ENCODE peak calls at places on chromosome 12, in five cellular contexts. W is neuronal stem cell, U is H9, N is H1, Q is trophoblast cell. G is an unnamed sample.

GRCh38 chr12:122194804-122195203 is 8.7 kb upstream of the B3GNT4 start:
- DNase-seq in Q (no peak), N (no peak), W (no peak), U (no peak), G (no peak)

GRCh38 chr12:62426095-62426488 is 40.5 kb upstream of the MON2 start:
- DNase-seq in U (no peak), W (no peak), Q (no peak), N (no peak), G (peak; percentile 13)

GRCh38 chr12:484096-484495 is 24.4 kb downstream of the B4GALNT3 start:
- DNase-seq in Q (no peak), W (no peak), N (no peak), U (peak; percentile 24), G (no peak)

GRCh38 chr12:113467514-113468364 is 3.9 kb downstream of the LHX5 start:
- DNase-seq in N (peak; percentile 82), Q (peak; percentile 5), W (no peak), U (peak; percentile 59), G (no peak)

GRCh38 chr12:47377414-47378221 is 297.9 kb upstream of the AMIGO2 start:
- DNase-seq in N (no peak), U (no peak), W (no peak), Q (peak; percentile 59), G (peak; percentile 96)

GRCh38 chr12:583251-583869 is 79.9 kb downstream of the NINJ2 start:
- DNase-seq in W (no peak), Q (no peak), U (no peak), N (no peak), G (no peak)

GRCh38 chr12:48084066-48084465 is 21.8 kb downstream of the SENP1 start:
- DNase-seq in N (no peak), W (no peak), U (no peak), Q (peak; percentile 2), G (peak; percentile 25)

GRCh38 chr12:32533971-32534590 is 134.7 kb downstream of the FGD4 start:
- DNase-seq in Q (peak; percentile 56), W (no peak), U (peak; percentile 47), N (no peak), G (peak; percentile 99)

GRCh38 chr12:54286042-54286931 is 5.8 kb downstream of the HNRNPA1 start:
- DNase-seq in U (no peak), W (no peak), N (no peak), Q (peak; percentile 40), G (no peak)

GRCh38 chr12:112107728-112108447 is 695 bp downstream of the NAA25 start:
- DNase-seq in U (peak; percentile 41), W (no peak), N (no peak), Q (peak; percentile 24), G (peak; percentile 58)

GRCh38 chr12:24230061-24230460 is 280.6 kb upstream of the SOX5 start:
- DNase-seq in N (no peak), Q (no peak), U (peak; percentile 39), W (peak; percentile 79), G (no peak)

GRCh38 chr12:42475055-42475454 is 114.5 kb downstream of the PRICKLE1 start:
- DNase-seq in W (no peak), U (no peak), N (no peak), Q (no peak), G (no peak)

GRCh38 chr12:12266873-12267634 is at the start of gene LRP6:
- DNase-seq in U (peak; percentile 94), Q (peak; percentile 89), W (peak; percentile 96), N (peak; percentile 94), G (peak; percentile 97)
- H2BK12ac ChIP-seq in U (peak within 1 kb of the TSS; percentile 99), Q (peak within 1 kb of the TSS; percentile 87), W (no peak within 1 kb of the TSS), N (peak within 1 kb of the TSS; percentile 100), G (peak within 1 kb of the TSS; percentile 93)

GRCh38 chr12:1992732-1993131 is 11.5 kb downstream of the DCP1B start:
- DNase-seq in U (no peak), Q (no peak), W (no peak), N (no peak), G (no peak)
- H3K27ac ChIP-seq in U (no peak overlapping the region), Q (no peak overlapping the region), W (no peak overlapping the region), N (no peak overlapping the region), G (no peak overlapping the region)

GRCh38 chr12:55925870-55926737 is 1.6 kb downstream of the PYM1 start:
- DNase-seq in W (no peak), Q (no peak), N (no peak), U (no peak), G (no peak)
- H3K4me1 ChIP-seq in W (peaks cover 9% of the 10 kb centered on the region), Q (peaks cover 3% of the 10 kb centered on the region), N (peaks cover 13% of the 10 kb centered on the region), U (peaks cover 4% of the 10 kb centered on the region), G (peaks cover 8% of the 10 kb centered on the region)

GRCh38 chr12:71742998-71743397 is 11.7 kb upstream of the RAB21 start:
- DNase-seq in U (no peak), W (no peak), Q (no peak), N (no peak), G (no peak)
- H2BK12ac ChIP-seq in U (no peak overlapping the region), W (no peak overlapping the region), Q (no peak overlapping the region), N (no peak overlapping the region), G (no peak overlapping the region)

DNA sequence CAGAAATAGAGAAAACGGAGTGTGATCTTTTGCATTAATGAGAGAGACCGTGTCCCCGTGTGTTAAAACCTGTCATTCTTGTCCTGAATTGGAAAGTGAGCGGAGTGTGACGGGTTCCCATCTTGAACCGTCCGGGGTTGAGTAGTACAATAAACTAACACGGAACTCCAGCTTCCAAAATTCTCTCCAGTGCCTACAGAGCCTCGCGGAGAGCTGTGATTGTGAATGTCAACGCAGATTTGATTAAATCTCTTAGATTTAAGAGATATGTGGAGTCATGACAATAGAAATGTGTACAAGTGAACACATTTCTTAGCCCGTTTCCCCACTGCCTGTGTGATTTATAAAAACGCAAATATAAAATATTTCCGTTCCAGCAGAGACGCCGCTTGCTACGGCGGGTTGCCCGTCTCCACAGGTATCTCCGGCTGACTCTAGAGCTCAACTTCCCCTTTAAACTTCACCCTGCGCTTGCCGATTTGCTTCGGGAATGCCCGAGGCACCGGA is 459 bp upstream of the METAP2 start:
- DNase-seq in Q (peak; percentile 75), N (no peak), W (peak; percentile 17), U (peak; percentile 39), G (peak; percentile 62)
- H3K27ac ChIP-seq in Q (peak overlapping the region; percentile 63), N (no peak overlapping the region), W (peak overlapping the region; percentile 51), U (peak overlapping the region; percentile 18), G (peak overlapping the region; percentile 88)

GRCh38 chr12:68375701-68376469 is 43.7 kb upstream of the MDM1 start:
- DNase-seq in N (no peak), Q (no peak), W (no peak), U (no peak), G (no peak)
- H3K4me1 ChIP-seq in N (peaks cover 11% of the 10 kb centered on the region), Q (peaks cover 21% of the 10 kb centered on the region), W (peaks cover 2% of the 10 kb centered on the region), U (no peaks in the 10 kb centered on the region), G (no peaks in the 10 kb centered on the region)

GRCh38 chr12:57641699-57642442 is 8.9 kb upstream of the B4GALNT1 start:
- DNase-seq in U (no peak), N (no peak), Q (no peak), W (no peak), G (no peak)

GRCh38 chr12:57638096-57638495 is 5.1 kb upstream of the B4GALNT1 start:
- DNase-seq in W (no peak), N (no peak), Q (no peak), U (no peak), G (no peak)

GRCh38 chr12:57632898-57633825 is at the start of gene B4GALNT1:
- DNase-seq in Q (peak; percentile 80), N (no peak), W (peak; percentile 76), U (peak; percentile 83), G (peak; percentile 64)

GRCh38 chr12:57640156-57641042 is 7.4 kb upstream of the B4GALNT1 start:
- DNase-seq in N (no peak), Q (no peak), W (no peak), U (no peak), G (no peak)

GRCh38 chr12:57637364-57637763 is 4.4 kb upstream of the B4GALNT1 start:
- DNase-seq in Q (no peak), N (no peak), U (no peak), W (no peak), G (no peak)
- H2BK12ac ChIP-seq in Q (no peak overlapping the region), N (no peak overlapping the region), U (no peak overlapping the region), W (no peak overlapping the region), G (no peak overlapping the region)

GRCh38 chr12:132225214-132225613 is 81.0 kb downstream of the NOC4L start:
- DNase-seq in U (no peak), N (no peak), Q (no peak), W (no peak), G (no peak)

GRCh38 chr12:132227156-132227555 is 82.9 kb downstream of the NOC4L start:
- DNase-seq in N (no peak), W (no peak), Q (no peak), U (no peak), G (no peak)

GRCh38 chr12:132224484-132224883 is 80.2 kb downstream of the NOC4L start:
- DNase-seq in W (no peak), U (no peak), N (no peak), Q (no peak), G (no peak)

GRCh38 chr12:132227782-132228417 is 83.6 kb downstream of the NOC4L start:
- DNase-seq in W (no peak), N (no peak), Q (no peak), U (no peak), G (no peak)

DNA sequence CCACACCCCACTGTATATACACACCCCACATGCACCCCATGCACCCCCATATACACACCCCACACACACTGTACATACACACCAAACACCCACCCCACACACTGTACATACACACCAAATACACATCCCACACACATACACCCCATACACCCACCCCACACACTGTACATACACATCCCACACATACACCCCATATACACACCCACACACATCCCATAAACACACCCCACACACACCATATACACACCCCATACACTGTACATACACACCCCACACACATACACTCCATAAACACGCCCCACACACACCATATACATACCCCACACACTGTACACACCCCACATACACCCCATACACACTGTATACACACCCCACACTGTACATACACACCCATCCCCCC is 82.3 kb downstream of the NOC4L start:
- DNase-seq in U (no peak), W (no peak), Q (no peak), N (no peak), G (no peak)
- H3K27ac ChIP-seq in U (no peak overlapping the region), W (no peak overlapping the region), Q (no peak overlapping the region), N (no peak overlapping the region), G (no peak overlapping the region)

GRCh38 chr12:133180669-133181068 is 626 bp upstream of the ZNF268 start:
- DNase-seq in N (no peak), W (no peak), U (no peak), Q (no peak), G (no peak)

GRCh38 chr12:133174901-133175300 is 6.4 kb upstream of the ZNF268 start:
- DNase-seq in W (no peak), N (no peak), Q (no peak), U (no peak), G (no peak)
- H3K4me1 ChIP-seq in W (no peaks in the 10 kb centered on the region), N (no peaks in the 10 kb centered on the region), Q (no peaks in the 10 kb centered on the region), U (no peaks in the 10 kb centered on the region), G (no peaks in the 10 kb centered on the region)